ENCODE peak calls at places on chromosomes 2 and 18, in six cellular contexts. K is SIG-M5; R is activated T-helper 1 cell treated with anti-CD3 and anti-CD28 coated beads, Interleukin-12 subunit alpha, Interleukin-12 subunit beta, Interleukin-2, Interleukin-4 antibody, amounts not matched to agents 30 ng/mL and 10 ng/mL and 1 ng/mL, durations not matched to agents 14 hours and 24 hours and 36 hours; D is naive thymus-derived CD8-positive, alpha-beta T cell; A is mucosa of gallbladder; S is GM20000. F is an unnamed sample.

GRCh38 chr2:10863837-10864236 is 47.9 kb upstream of the KCNF1 start:
- DNase-seq in K (peak), R (no peak), D (no peak), A (no peak), S (peak), F (no peak)

GRCh38 chr2:214077727-214078126 is 333.1 kb upstream of the VWC2L start:
- DNase-seq in K (no peak), R (no peak), D (no peak), A (no peak), S (no peak), F (no peak)

GRCh38 chr2:172722481-172722880 is 13.2 kb upstream of the RAPGEF4 start:
- DNase-seq in K (no peak), R (no peak), D (no peak), A (no peak), S (no peak), F (no peak)

GRCh38 chr2:196987654-196988364 is 61.3 kb upstream of the PGAP1 start:
- DNase-seq in K (peak), R (peak), D (no peak), A (peak), S (no peak), F (peak)

GRCh38 chr2:190607657-190608357 is 41.1 kb upstream of the NAB1 start:
- DNase-seq in K (no peak), R (no peak), D (no peak), A (no peak), S (no peak), F (no peak)

GRCh38 chr2:149768320-149768799 is 180.8 kb upstream of the MMADHC start:
- DNase-seq in K (no peak), R (no peak), D (no peak), A (no peak), S (no peak), F (no peak)

GRCh38 chr18:76441668-76442412 is 53.2 kb downstream of the ZNF516 start:
- DNase-seq in K (no peak), R (no peak), D (no peak), A (no peak), S (no peak), F (no peak)

GRCh38 chr2:235553696-235554100 is 59.9 kb downstream of the AGAP1 start:
- DNase-seq in K (no peak), R (no peak), D (no peak), A (no peak), S (no peak), F (no peak)

GRCh38 chr2:114373591-114373990 is 68.8 kb upstream of the DPP10 start:
- DNase-seq in K (no peak), R (no peak), D (no peak), A (no peak), S (no peak), F (no peak)